ENCODE peak calls at places on chromosomes 12 and 14, in ten cellular contexts. X, L, K, T, H, D, V, Q, O and C are unnamed samples.

GRCh38 chr12:66140726-66141125 is 10.2 kb upstream of the LLPH start:
- DNase-seq in X (no peak), L (no peak), K (no peak), T (no peak), H (no peak), D (no peak), V (no peak), Q (no peak), O (no peak), C (no peak)

GRCh38 chr14:52951730-52952481 is 1.1 kb upstream of the FERMT2 start:
- DNase-seq in X (no peak), L (peak), K (no peak), T (no peak), H (no peak), D (peak), V (no peak), Q (peak), O (peak), C (no peak)

GRCh38 chr12:992647-993046 is 1.6 kb downstream of the ERC1 start:
- DNase-seq in X (no peak), L (no peak), K (no peak), T (no peak), H (no peak), D (no peak), V (no peak), Q (no peak), O (no peak), C (no peak)

GRCh38 chr12:54341901-54342300 is 17.0 kb downstream of the COPZ1 start:
- DNase-seq in X (no peak), L (no peak), K (no peak), T (no peak), H (no peak), D (no peak), V (no peak), Q (no peak), O (no peak), C (no peak)

GRCh38 chr12:75706786-75707605 is 195.6 kb upstream of the KRR1 start:
- DNase-seq in X (no peak), L (no peak), K (no peak), T (no peak), H (no peak), D (no peak), V (no peak), Q (no peak), O (peak), C (no peak)

GRCh38 chr14:93987815-93988476 is 9.2 kb upstream of the CCDC197 start:
- DNase-seq in X (no peak), L (no peak), K (no peak), T (no peak), H (no peak), D (no peak), V (no peak), Q (no peak), O (no peak), C (no peak)

GRCh38 chr14:66240112-66240511 is 246.1 kb upstream of the CCDC196 start:
- DNase-seq in X (no peak), L (no peak), K (no peak), T (no peak), H (no peak), D (no peak), V (no peak), Q (no peak), O (no peak), C (no peak)

GRCh38 chr12:101172316-101172715 is 37.7 kb downstream of the SLC5A8 start:
- DNase-seq in X (no peak), L (no peak), K (no peak), T (no peak), H (no peak), D (peak), V (no peak), Q (no peak), O (peak), C (no peak)

GRCh38 chr14:23009939-23010718 is at the start of gene C14orf93:
- DNase-seq in X (peak), L (peak), K (peak), T (peak), H (peak), D (peak), V (peak), Q (no peak), O (peak), C (no peak)

GRCh38 chr12:6752181-6752930 is 585 bp downstream of the MLF2 start:
- DNase-seq in X (no peak), L (peak), K (no peak), T (no peak), H (no peak), D (peak), V (peak), Q (no peak), O (peak), C (no peak)

GRCh38 chr12:123808167-123808566 is 46.1 kb downstream of the DNAH10 start:
- DNase-seq in X (no peak), L (no peak), K (no peak), T (no peak), H (no peak), D (peak), V (no peak), Q (no peak), O (peak), C (no peak)

GRCh38 chr12:109760930-109761630 is 47.5 kb downstream of the FAM222A start:
- DNase-seq in X (no peak), L (no peak), K (no peak), T (no peak), H (no peak), D (no peak), V (peak), Q (no peak), O (no peak), C (no peak)

GRCh38 chr12:79691299-79692248 is 810 bp upstream of the PAWR start:
- DNase-seq in X (no peak), L (no peak), K (no peak), T (no peak), H (no peak), D (no peak), V (no peak), Q (peak), O (peak), C (peak)

GRCh38 chr14:51726166-51726899 is 74.6 kb downstream of the FRMD6 start:
- DNase-seq in X (no peak), L (no peak), K (no peak), T (no peak), H (no peak), D (no peak), V (no peak), Q (no peak), O (peak), C (no peak)

GRCh38 chr14:28875937-28876910 is 109.6 kb downstream of the FOXG1 start:
- DNase-seq in X (no peak), L (peak), K (no peak), T (no peak), H (no peak), D (no peak), V (no peak), Q (no peak), O (no peak), C (no peak)

GRCh38 chr12:115752913-115753726 is 524.4 kb downstream of the MED13L start:
- DNase-seq in X (no peak), L (no peak), K (no peak), T (no peak), H (no peak), D (peak), V (no peak), Q (no peak), O (peak), C (peak)

GRCh38 chr12:98724384-98725155 is 79.5 kb downstream of the APAF1 start:
- DNase-seq in X (no peak), L (no peak), K (no peak), T (no peak), H (no peak), D (no peak), V (no peak), Q (no peak), O (no peak), C (no peak)

GRCh38 chr14:104441275-104442106 is 138.1 kb upstream of the C14orf180 start:
- DNase-seq in X (no peak), L (no peak), K (no peak), T (peak), H (no peak), D (no peak), V (no peak), Q (no peak), O (no peak), C (no peak)

GRCh38 chr12:108576660-108577234 is 14.4 kb downstream of the ISCU start:
- DNase-seq in X (no peak), L (no peak), K (no peak), T (no peak), H (no peak), D (no peak), V (no peak), Q (no peak), O (no peak), C (no peak)

GRCh38 chr12:15726029-15726756 is 63.0 kb downstream of the EPS8 start:
- DNase-seq in X (no peak), L (no peak), K (no peak), T (no peak), H (no peak), D (no peak), V (no peak), Q (no peak), O (peak), C (no peak)

GRCh38 chr12:1374296-1374695 is 220.1 kb downstream of the FBXL14 start:
- DNase-seq in X (no peak), L (no peak), K (no peak), T (no peak), H (no peak), D (no peak), V (no peak), Q (no peak), O (no peak), C (no peak)

GRCh38 chr14:91186515-91187066 is 57.9 kb downstream of the GPR68 start:
- DNase-seq in X (no peak), L (no peak), K (no peak), T (no peak), H (no peak), D (no peak), V (no peak), Q (no peak), O (no peak), C (no peak)

GRCh38 chr14:61609885-61610284 is 85.4 kb upstream of the HIF1A start:
- DNase-seq in X (no peak), L (no peak), K (no peak), T (no peak), H (no peak), D (no peak), V (no peak), Q (no peak), O (peak), C (no peak)